ENCODE peak calls at places on chromosomes 6 and 20, in nine cellular contexts. D is HTR-8/SVneo, R is HCEC 1CT, G is mucosa of gallbladder, V is NCI-H69, I is neural progenitor cell, S is tibial nerve, B is uterus, L is kidney. N is an unnamed sample.

GRCh38 chr6:30493643-30494250 is 4.4 kb downstream of the HLA-E start:
- DNase-seq in V (no peak), G (no peak), I (peak; percentile 60), R (no peak), S (no peak), L (no peak), B (no peak), D (no peak), N (no peak)

GRCh38 chr6:44156494-44157151 is 2.0 kb upstream of the CAPN11 start:
- DNase-seq in G (no peak), D (no peak), L (peak; percentile 25), R (no peak), S (no peak), B (no peak), I (no peak), V (no peak), N (no peak)

GRCh38 chr6:37477656-37478435 is 21.8 kb downstream of the CCDC167 start:
- DNase-seq in V (no peak), L (no peak), B (no peak), G (no peak), S (no peak), R (no peak), I (no peak), D (no peak), N (no peak)

GRCh38 chr6:168040856-168041496 is 38.0 kb downstream of the FRMD1 start:
- DNase-seq in B (peak; percentile 10), I (no peak), R (no peak), V (no peak), D (no peak), G (no peak), S (no peak), L (no peak), N (no peak)

GRCh38 chr6:167031082-167031709 is 32.0 kb downstream of the CEP43 start:
- DNase-seq in S (no peak), I (no peak), G (no peak), V (no peak), B (no peak), D (no peak), L (no peak), R (peak; percentile 17), N (no peak)

GRCh38 chr6:85015396-85015990 is 251.1 kb upstream of the TBX18 start:
- DNase-seq in G (peak; percentile 59), L (peak; percentile 70), S (peak; percentile 63), R (peak; percentile 73), I (peak; percentile 85), V (peak; percentile 74), B (peak; percentile 34), D (peak; percentile 20), N (peak; percentile 25)

GRCh38 chr6:151413372-151414145 is 22.2 kb upstream of the ZBTB2 start:
- DNase-seq in V (no peak), L (no peak), S (no peak), R (no peak), D (no peak), B (no peak), I (no peak), G (no peak), N (no peak)

GRCh38 chr6:87982134-87982533 is 65.5 kb upstream of the SPACA1 start:
- DNase-seq in I (no peak), G (no peak), S (no peak), L (no peak), V (peak; percentile 9), R (no peak), D (no peak), B (no peak), N (no peak)

GRCh38 chr20:46651091-46651962 is at the start of gene SLC13A3:
- DNase-seq in R (no peak), D (no peak), I (peak; percentile 87), B (no peak), L (no peak), S (no peak), V (peak; percentile 2), G (no peak), N (no peak)

GRCh38 chr20:17666491-17666890 is 15.6 kb downstream of the RRBP1 start:
- DNase-seq in V (no peak), S (peak; percentile 14), R (no peak), I (no peak), B (no peak), G (no peak), D (no peak), L (no peak), N (no peak)

GRCh38 chr6:144160452-144160851 is 10.1 kb downstream of the STX11 start:
- DNase-seq in S (no peak), G (no peak), R (no peak), B (no peak), L (no peak), D (peak; percentile 3), I (no peak), V (no peak), N (no peak)

GRCh38 chr20:54340667-54341081 is 132.8 kb downstream of the PFDN4 start:
- DNase-seq in G (peak; percentile 22), I (no peak), V (peak; percentile 20), R (no peak), D (no peak), B (no peak), S (no peak), L (no peak), N (no peak)

GRCh38 chr20:52896348-52896747 is 75.8 kb upstream of the TSHZ2 start:
- DNase-seq in D (no peak), R (no peak), B (no peak), I (no peak), G (no peak), L (no peak), V (no peak), S (no peak), N (no peak)

GRCh38 chr20:45391559-45391958 is 13.4 kb upstream of the TP53TG5 start:
- DNase-seq in S (no peak), D (no peak), B (no peak), V (no peak), I (no peak), G (no peak), R (no peak), L (no peak), N (no peak)

GRCh38 chr20:25865715-25866656 is 169.3 kb upstream of the ZNF337 start:
- DNase-seq in D (no peak), V (peak; percentile 60), G (peak; percentile 73), B (peak; percentile 69), S (no peak), L (peak; percentile 93), I (peak; percentile 90), R (peak; percentile 51), N (peak; percentile 86)

GRCh38 chr6:42188406-42188805 is 6.3 kb downstream of the GUCA1B start:
- DNase-seq in R (no peak), D (no peak), L (no peak), G (no peak), V (no peak), B (no peak), I (no peak), S (no peak), N (no peak)

GRCh38 chr6:3088446-3088845 is 20.2 kb downstream of the RIPK1 start:
- DNase-seq in I (no peak), G (no peak), V (peak; percentile 33), S (no peak), D (no peak), L (no peak), R (no peak), B (peak; percentile 45), N (no peak)

GRCh38 chr6:157461000-157461915 is 80.3 kb downstream of the ZDHHC14 start:
- DNase-seq in S (no peak), V (peak; percentile 69), I (peak; percentile 41), G (no peak), L (no peak), D (no peak), B (no peak), R (no peak), N (no peak)

GRCh38 chr6:21357262-21357661 is 236.3 kb upstream of the SOX4 start:
- DNase-seq in G (no peak), D (no peak), I (no peak), S (no peak), B (no peak), V (no peak), L (no peak), R (no peak), N (peak; percentile 75)

GRCh38 chr20:45359069-45359405 is 3.9 kb upstream of the SYS1 start:
- DNase-seq in B (no peak), S (peak; percentile 70), L (peak; percentile 90), G (no peak), I (no peak), R (peak; percentile 62), D (no peak), V (no peak), N (no peak)

GRCh38 chr20:50704514-50704913 is 13.2 kb upstream of the RIPOR3 start:
- DNase-seq in R (no peak), G (no peak), D (no peak), B (no peak), I (no peak), V (no peak), L (no peak), S (no peak), N (no peak)

GRCh38 chr20:17747431-17747846 is 47.7 kb downstream of the BANF2 start:
- DNase-seq in D (peak; percentile 75), B (peak; percentile 29), L (no peak), R (peak; percentile 90), I (no peak), G (no peak), S (no peak), V (no peak), N (no peak)

GRCh38 chr20:59942245-59942644 is 2.1 kb downstream of the FAM217B start:
- DNase-seq in V (no peak), D (no peak), B (no peak), I (no peak), G (no peak), R (no peak), S (no peak), L (no peak), N (no peak)

GRCh38 chr6:80638222-80639055 is 532.0 kb downstream of the BCKDHB start:
- DNase-seq in R (peak; percentile 96), V (peak; percentile 96), I (no peak), G (peak; percentile 84), L (peak; percentile 76), S (no peak), D (peak; percentile 57), B (no peak), N (no peak)

GRCh38 chr20:58690851-58691250 is 1.7 kb upstream of the NPEPL1 start:
- DNase-seq in S (no peak), D (no peak), V (no peak), B (peak; percentile 54), G (no peak), R (peak; percentile 44), L (no peak), I (no peak), N (no peak)

GRCh38 chr6:2477723-2478122 is 232.3 kb upstream of the GMDS start:
- DNase-seq in V (no peak), S (no peak), B (no peak), I (no peak), L (no peak), R (no peak), G (no peak), D (no peak), N (no peak)

GRCh38 chr6:117601811-117602150 is 530 bp downstream of the GOPC start:
- DNase-seq in R (peak; percentile 17), V (peak; percentile 54), G (peak; percentile 10), L (peak; percentile 52), D (no peak), S (no peak), I (no peak), B (no peak), N (peak; percentile 29)

GRCh38 chr6:37372116-37372515 is 18.3 kb downstream of the RNF8 start:
- DNase-seq in R (no peak), I (no peak), D (no peak), B (no peak), G (no peak), V (no peak), S (no peak), L (no peak), N (no peak)

GRCh38 chr20:50658804-50659380 is 32.5 kb downstream of the RIPOR3 start:
- DNase-seq in R (no peak), V (no peak), S (no peak), L (no peak), D (no peak), G (peak; percentile 75), I (no peak), B (no peak), N (peak; percentile 92)

GRCh38 chr20:8152183-8152582 is 20.1 kb downstream of the PLCB1 start:
- DNase-seq in I (no peak), R (peak; percentile 68), B (no peak), S (no peak), G (no peak), L (no peak), D (no peak), V (peak; percentile 86), N (no peak)

N was measured in cerebellar cortex.